ENCODE peak calls at places on chromosomes 4 and X, in five cellular contexts. V is HCEC 1CT, T is lower lobe of right lung, D is EH, L is astrocyte of the spinal cord. Z is an unnamed sample.

GRCh38 chr4:13102344-13102743 is 381.8 kb downstream of the RAB28 start:
- DNase-seq in D (no peak), T (no peak), V (no peak), L (no peak), Z (no peak)

GRCh38 chr4:121336706-121337105 is 44.1 kb downstream of the QRFPR start:
- DNase-seq in V (no peak), D (no peak), L (no peak), T (no peak), Z (no peak)

GRCh38 chrX:105191878-105192277 is 28.6 kb downstream of the TEX13A start:
- DNase-seq in T (no peak), L (peak; percentile 5), D (no peak), V (peak; percentile 26), Z (no peak)

GRCh38 chr4:185142563-185142910 is 529 bp upstream of the SLC25A4 start:
- DNase-seq in V (no peak), L (no peak), T (no peak), D (no peak), Z (no peak)

GRCh38 chr4:160283081-160283480 is 1180.2 kb downstream of the RAPGEF2 start:
- DNase-seq in L (no peak), T (no peak), D (no peak), V (no peak), Z (no peak)

GRCh38 chr4:181897935-181898334 is 345.3 kb upstream of the TENM3 start:
- DNase-seq in V (peak; percentile 53), T (no peak), L (peak; percentile 45), D (peak; percentile 95), Z (peak; percentile 49)

GRCh38 chrX:3299626-3300025 is 46.8 kb downstream of the MXRA5 start:
- DNase-seq in D (peak; percentile 51), T (no peak), V (no peak), L (peak; percentile 22), Z (no peak)

GRCh38 chr4:158865520-158866177 is 96.8 kb downstream of the FNIP2 start:
- DNase-seq in V (no peak), L (no peak), T (no peak), D (peak; percentile 15), Z (no peak)

GRCh38 chr4:37666625-37667071 is 19.5 kb downstream of the RELL1 start:
- DNase-seq in T (no peak), L (peak; percentile 86), V (peak; percentile 87), D (peak; percentile 86), Z (peak; percentile 97)

GRCh38 chrX:25083661-25084060 is 67.9 kb upstream of the ARX start:
- DNase-seq in V (no peak), L (no peak), D (no peak), T (no peak), Z (peak; percentile 11)

GRCh38 chr4:142516686-142517145 is 329.4 kb downstream of the INPP4B start:
- DNase-seq in D (peak; percentile 80), T (no peak), V (peak; percentile 30), L (peak; percentile 55), Z (peak; percentile 49)

GRCh38 chr4:7101692-7102515 is 34.0 kb upstream of the GRPEL1 start:
- DNase-seq in T (peak; percentile 83), D (peak; percentile 70), V (peak; percentile 38), L (peak; percentile 61), Z (peak; percentile 73)

GRCh38 chrX:64394874-64395567 is at the start of gene MTMR8:
- DNase-seq in L (peak; percentile 0), V (no peak), T (peak; percentile 78), D (no peak), Z (peak; percentile 2)

GRCh38 chr4:8917321-8917811 is 45.7 kb upstream of the HMX1 start:
- DNase-seq in D (no peak), V (no peak), T (peak; percentile 38), L (no peak), Z (no peak)

GRCh38 chr4:186651624-186652023 is 72.0 kb downstream of the FAT1 start:
- DNase-seq in L (peak; percentile 79), D (no peak), V (no peak), T (no peak), Z (no peak)

GRCh38 chr4:187084696-187085095 is 361.0 kb upstream of the FAT1 start:
- DNase-seq in V (no peak), L (no peak), D (peak; percentile 28), T (no peak), Z (no peak)

GRCh38 chr4:123941306-123941705 is 544.7 kb downstream of the SPRY1 start:
- DNase-seq in T (no peak), V (no peak), L (peak; percentile 36), D (peak; percentile 70), Z (peak; percentile 6)

GRCh38 chrX:19750028-19750786 is 137.2 kb downstream of the SH3KBP1 start:
- DNase-seq in L (no peak), T (no peak), V (no peak), D (no peak), Z (no peak)

GRCh38 chrX:69102805-69103204 is 62.4 kb downstream of the PJA1 start:
- DNase-seq in D (no peak), V (no peak), T (no peak), L (no peak), Z (no peak)

GRCh38 chr4:52833941-52834525 is 28.1 kb upstream of the RASL11B start:
- DNase-seq in V (no peak), L (no peak), T (no peak), D (peak; percentile 30), Z (no peak)

GRCh38 chrX:95117556-95117955 is 1443.5 kb downstream of the FAM133A start:
- DNase-seq in V (no peak), T (no peak), L (no peak), D (no peak), Z (no peak)

GRCh38 chrX:110966839-110967238 is 129.2 kb upstream of the PAK3 start:
- DNase-seq in T (no peak), D (no peak), L (peak; percentile 8), V (no peak), Z (peak; percentile 11)

GRCh38 chrX:70755850-70756249 is 152.7 kb downstream of the TEX11 start:
- DNase-seq in D (no peak), T (no peak), L (no peak), V (no peak), Z (no peak)

GRCh38 chr4:3299538-3300197 is 6.8 kb downstream of the RGS12 start:
- DNase-seq in T (no peak), D (no peak), L (no peak), V (no peak), Z (no peak)

GRCh38 chr4:184103755-184104367 is 113.8 kb downstream of the ENPP6 start:
- DNase-seq in L (no peak), D (no peak), T (no peak), V (no peak), Z (no peak)

GRCh38 chr4:40283968-40284367 is 51.2 kb upstream of the CHRNA9 start:
- DNase-seq in V (no peak), D (peak; percentile 15), T (no peak), L (peak; percentile 80), Z (peak; percentile 62)

GRCh38 chr4:104971458-104971857 is 175.2 kb upstream of the TET2 start:
- DNase-seq in D (no peak), L (no peak), T (no peak), V (no peak), Z (no peak)

GRCh38 chr4:138090145-138090917 is 151.8 kb downstream of the SLC7A11 start:
- DNase-seq in V (peak; percentile 66), T (no peak), L (peak; percentile 87), D (peak; percentile 86), Z (peak; percentile 82)

GRCh38 chrX:85244411-85245210 is 820 bp downstream of the ZNF711 start:
- DNase-seq in T (peak; percentile 36), L (peak; percentile 29), V (no peak), D (peak; percentile 15), Z (no peak)

GRCh38 chr4:107392951-107393350 is 327.1 kb downstream of the PAPSS1 start:
- DNase-seq in L (peak; percentile 2), V (peak; percentile 60), D (peak; percentile 49), T (no peak), Z (peak; percentile 42)

GRCh38 chr4:41619161-41619560 is 81.2 kb downstream of the LIMCH1 start:
- DNase-seq in T (no peak), D (no peak), L (no peak), V (no peak), Z (no peak)

GRCh38 chr4:101418055-101418454 is 70.7 kb upstream of the PPP3CA start:
- DNase-seq in V (no peak), L (peak; percentile 55), D (no peak), T (no peak), Z (no peak)

GRCh38 chr4:56733352-56733751 is 52.3 kb upstream of the HOPX start:
- DNase-seq in L (no peak), T (no peak), V (no peak), D (no peak), Z (no peak)

GRCh38 chr4:86838141-86838540 is 11.0 kb downstream of the SLC10A6 start:
- DNase-seq in D (no peak), L (no peak), T (no peak), V (no peak), Z (no peak)

GRCh38 chr4:95572304-95572991 is 23.7 kb upstream of the UNC5C start:
- DNase-seq in T (peak; percentile 70), D (no peak), L (peak; percentile 29), V (no peak), Z (no peak)

GRCh38 chrX:81336455-81337144 is 134.7 kb downstream of the SH3BGRL start:
- DNase-seq in D (peak; percentile 47), T (no peak), V (no peak), L (peak; percentile 24), Z (no peak)

GRCh38 chr4:182240161-182241130 is 2.8 kb upstream of the TENM3 start:
- DNase-seq in L (peak; percentile 69), T (no peak), D (peak; percentile 95), V (peak; percentile 66), Z (peak; percentile 74)

GRCh38 chr4:139300431-139301142 is 718 bp upstream of the NAA15 start:
- DNase-seq in D (peak; percentile 74), L (peak; percentile 77), T (no peak), V (peak; percentile 40), Z (peak; percentile 78)

GRCh38 chr4:179872751-179873150 is 2370.5 kb upstream of the TENM3 start:
- DNase-seq in D (no peak), V (no peak), L (no peak), T (no peak), Z (no peak)